ENCODE peak calls at places on chromosomes 7 and 10, in nine cellular contexts. Q, W, S, K, U, C, I, T and J are unnamed samples.

GRCh38 chr7:40133561-40134427 is 628 bp downstream of the MPLKIP start:
- DNase-seq in Q (no peak), W (no peak), S (no peak), K (peak), U (no peak), C (no peak), I (no peak), T (no peak), J (no peak)

GRCh38 chr10:51170518-51171245 is 96.4 kb downstream of the PRKG1 start:
- DNase-seq in Q (no peak), W (no peak), S (no peak), K (no peak), U (no peak), C (no peak), I (no peak), T (no peak), J (no peak)

GRCh38 chr7:151038951-151039849 is 9.1 kb upstream of the ASIC3 start:
- DNase-seq in Q (peak), W (no peak), S (peak), K (peak), U (no peak), C (peak), I (peak), T (peak), J (peak)

GRCh38 chr7:99693100-99693426 is 13.3 kb upstream of the CYP3A5 start:
- DNase-seq in Q (no peak), W (no peak), S (no peak), K (no peak), U (no peak), C (no peak), I (no peak), T (no peak), J (no peak)

GRCh38 chr7:2567663-2568238 is 9.0 kb downstream of the IQCE start:
- DNase-seq in Q (no peak), W (no peak), S (no peak), K (no peak), U (peak), C (peak), I (no peak), T (no peak), J (no peak)

GRCh38 chr7:80883188-80884025 is 35.4 kb downstream of the SEMA3C start:
- DNase-seq in Q (no peak), W (no peak), S (no peak), K (no peak), U (no peak), C (no peak), I (no peak), T (no peak), J (peak)

GRCh38 chr7:69703099-69703498 is 104.8 kb downstream of the AUTS2 start:
- DNase-seq in Q (no peak), W (no peak), S (no peak), K (no peak), U (no peak), C (no peak), I (no peak), T (no peak), J (peak)

GRCh38 chr10:10791869-10792268 is 225.8 kb upstream of the CELF2 start:
- DNase-seq in Q (no peak), W (no peak), S (no peak), K (no peak), U (no peak), C (no peak), I (no peak), T (no peak), J (no peak)

GRCh38 chr10:17112566-17112965 is 17.0 kb downstream of the CUBN start:
- DNase-seq in Q (no peak), W (no peak), S (no peak), K (no peak), U (no peak), C (no peak), I (no peak), T (no peak), J (no peak)

GRCh38 chr7:135168001-135168400 is 2.5 kb downstream of the CYREN start:
- DNase-seq in Q (no peak), W (no peak), S (no peak), K (peak), U (peak), C (no peak), I (no peak), T (no peak), J (no peak)

GRCh38 chr7:150733734-150734095 is 3.5 kb upstream of the GIMAP5 start:
- DNase-seq in Q (no peak), W (no peak), S (no peak), K (no peak), U (no peak), C (no peak), I (no peak), T (no peak), J (no peak)

GRCh38 chr10:92419740-92420553 is 129.0 kb downstream of the MARCHF5 start:
- DNase-seq in Q (no peak), W (no peak), S (no peak), K (no peak), U (peak), C (peak), I (no peak), T (no peak), J (no peak)

GRCh38 chr7:21568762-21569161 is 25.9 kb downstream of the DNAH11 start:
- DNase-seq in Q (no peak), W (no peak), S (no peak), K (no peak), U (peak), C (no peak), I (no peak), T (no peak), J (peak)

GRCh38 chr7:95334434-95334833 is 10.1 kb upstream of the PON1 start:
- DNase-seq in Q (no peak), W (no peak), S (no peak), K (no peak), U (no peak), C (no peak), I (no peak), T (no peak), J (no peak)

GRCh38 chr7:28700790-28701203 is 257.3 kb downstream of the TRIL start:
- DNase-seq in Q (no peak), W (no peak), S (no peak), K (no peak), U (no peak), C (no peak), I (no peak), T (no peak), J (peak)

GRCh38 chr10:104937528-104937927 is 296.4 kb downstream of the SORCS3 start:
- DNase-seq in Q (no peak), W (no peak), S (no peak), K (no peak), U (no peak), C (no peak), I (no peak), T (no peak), J (peak)

GRCh38 chr10:115921795-115922194 is 351.2 kb downstream of the GFRA1 start:
- DNase-seq in Q (no peak), W (no peak), S (no peak), K (no peak), U (no peak), C (no peak), I (no peak), T (no peak), J (no peak)

GRCh38 chr7:74288034-74288881 is 949 bp upstream of the CLIP2 start:
- DNase-seq in Q (no peak), W (no peak), S (no peak), K (no peak), U (peak), C (no peak), I (no peak), T (no peak), J (peak)

GRCh38 chr10:88243847-88244730 is 339.0 kb downstream of the RNLS start:
- DNase-seq in Q (no peak), W (no peak), S (no peak), K (no peak), U (no peak), C (peak), I (peak), T (no peak), J (peak)

GRCh38 chr10:119651514-119652327 is 541 bp downstream of the BAG3 start:
- DNase-seq in Q (peak), W (no peak), S (no peak), K (peak), U (peak), C (peak), I (no peak), T (no peak), J (peak)

GRCh38 chr7:93430917-93431588 is 143.5 kb downstream of the CALCR start:
- DNase-seq in Q (no peak), W (no peak), S (no peak), K (no peak), U (no peak), C (no peak), I (no peak), T (no peak), J (no peak)

GRCh38 chr10:26571655-26572054 is 125.8 kb upstream of the PDSS1 start:
- DNase-seq in Q (no peak), W (no peak), S (no peak), K (no peak), U (no peak), C (no peak), I (no peak), T (no peak), J (no peak)

GRCh38 chr7:139242741-139243281 is 11.8 kb downstream of the UBN2 start:
- DNase-seq in Q (no peak), W (no peak), S (no peak), K (no peak), U (no peak), C (no peak), I (no peak), T (no peak), J (no peak)